ENCODE peak calls at places on chromosomes 1 and 21, in seven cellular contexts. F is NCI-H2081; S is stimulated activated CD4-positive, alpha-beta T cell treated with anti-CD3 and anti-CD28 coated beads, Interleukin-15, amount 100 ng/mL, for 24 hours; W is lower leg skin; V is uterus; L is brain microvascular endothelial cell; G is substantia nigra. E is an unnamed sample.

GRCh38 chr1:21956720-21957552 is 19.8 kb upstream of the HSPG2 start:
- DNase-seq in F (peak), S (peak), W (no peak), V (no peak), L (no peak), G (no peak), E (no peak)

GRCh38 chr1:6809461-6809860 is 24.2 kb downstream of the CAMTA1 start:
- DNase-seq in F (no peak), S (no peak), W (no peak), V (no peak), L (no peak), G (no peak), E (no peak)

GRCh38 chr1:4175566-4176405 is 275.7 kb upstream of the C1orf174 start:
- DNase-seq in F (no peak), S (no peak), W (peak), V (no peak), L (no peak), G (no peak), E (no peak)

GRCh38 chr1:201219481-201220387 is 29.1 kb downstream of the IGFN1 start:
- DNase-seq in F (no peak), S (no peak), W (peak), V (no peak), L (no peak), G (no peak), E (no peak)

GRCh38 chr1:183238071-183238470 is 52.0 kb downstream of the LAMC2 start:
- DNase-seq in F (no peak), S (no peak), W (no peak), V (no peak), L (peak), G (no peak), E (no peak)

GRCh38 chr1:24952413-24952841 is 22.4 kb upstream of the RUNX3 start:
- DNase-seq in F (no peak), S (peak), W (no peak), V (no peak), L (no peak), G (no peak), E (no peak)

GRCh38 chr1:106956721-106957120 is 99.8 kb upstream of the PRMT6 start:
- DNase-seq in F (no peak), S (no peak), W (no peak), V (no peak), L (no peak), G (no peak), E (no peak)

GRCh38 chr21:33813832-33814231 is 101.8 kb downstream of the ATP5PO start:
- DNase-seq in F (no peak), S (no peak), W (no peak), V (no peak), L (no peak), G (no peak), E (no peak)

GRCh38 chr21:44737706-44738354 is 26.5 kb upstream of the TSPEAR start:
- DNase-seq in F (no peak), S (no peak), W (peak), V (no peak), L (peak), G (no peak), E (no peak)

GRCh38 chr1:231970684-231971083 is 344.1 kb downstream of the DISC1 start:
- DNase-seq in F (no peak), S (no peak), W (no peak), V (no peak), L (no peak), G (no peak), E (no peak)

GRCh38 chr21:15966216-15966615 is 236.4 kb downstream of the USP25 start:
- DNase-seq in F (no peak), S (no peak), W (no peak), V (peak), L (no peak), G (no peak), E (no peak)

GRCh38 chr1:169568497-169568896 is 17.8 kb downstream of the F5 start:
- DNase-seq in F (no peak), S (no peak), W (no peak), V (no peak), L (no peak), G (no peak), E (no peak)

GRCh38 chr1:236039736-236040670 is 24.9 kb downstream of the NID1 start:
- DNase-seq in F (no peak), S (no peak), W (no peak), V (peak), L (peak), G (no peak), E (no peak)

GRCh38 chr1:62209931-62210595 is 15.4 kb downstream of the L1TD1 start:
- DNase-seq in F (no peak), S (no peak), W (no peak), V (no peak), L (no peak), G (no peak), E (no peak)

GRCh38 chr1:19552291-19553010 is 67.1 kb upstream of the CAPZB start:
- DNase-seq in F (no peak), S (no peak), W (no peak), V (no peak), L (no peak), G (no peak), E (no peak)

GRCh38 chr1:200866521-200866920 is 6.3 kb upstream of the GPR25 start:
- DNase-seq in F (no peak), S (peak), W (no peak), V (no peak), L (peak), G (no peak), E (no peak)

GRCh38 chr1:241592273-241592958 is 47.8 kb downstream of the CHML start:
- DNase-seq in F (no peak), S (no peak), W (no peak), V (no peak), L (no peak), G (no peak), E (no peak)

GRCh38 chr21:35711661-35712060 is 348.7 kb downstream of the SETD4 start:
- DNase-seq in F (no peak), S (no peak), W (no peak), V (no peak), L (no peak), G (no peak), E (no peak)

GRCh38 chr1:183139281-183139942 is 46.7 kb upstream of the LAMC2 start:
- DNase-seq in F (no peak), S (no peak), W (no peak), V (no peak), L (no peak), G (no peak), E (no peak)

GRCh38 chr1:214514032-214514818 is 37.2 kb downstream of the PTPN14 start:
- DNase-seq in F (peak), S (no peak), W (no peak), V (no peak), L (no peak), G (no peak), E (no peak)

GRCh38 chr1:231383159-231383855 is 38.8 kb downstream of the EGLN1 start:
- DNase-seq in F (no peak), S (no peak), W (no peak), V (no peak), L (no peak), G (no peak), E (no peak)

GRCh38 chr1:237152506-237153335 is 110.7 kb downstream of the RYR2 start:
- DNase-seq in F (no peak), S (no peak), W (no peak), V (no peak), L (no peak), G (no peak), E (no peak)

GRCh38 chr1:18668051-18668450 is 37.4 kb downstream of the PAX7 start:
- DNase-seq in F (no peak), S (no peak), W (no peak), V (no peak), L (no peak), G (no peak), E (no peak)